ENCODE peak calls at places on chromosomes 1 and 21, in four cellular contexts. Z is body of pancreas, A is sigmoid colon, D is breast epithelium. T is an unnamed sample. For H3K4me1, the result is how much of the 10 kb centered on the place peaks cover.

GRCh38 chr1:115364044-115364775 is 26.2 kb upstream of the NGF start:
- DNase-seq in A (no peak), Z (no peak), D (no peak), T (peak)

GRCh38 chr1:234868296-234869147 is 258.5 kb upstream of the IRF2BP2 start:
- DNase-seq in D (no peak), Z (no peak), A (no peak), T (no peak)

GRCh38 chr21:22263890-22264289 is 1265.7 kb downstream of the NCAM2 start:
- DNase-seq in D (no peak), Z (no peak), A (no peak), T (no peak)

GRCh38 chr1:8862528-8862927 is 16.0 kb downstream of the ENO1 start:
- DNase-seq in A (no peak), Z (no peak), D (no peak), T (no peak)

GRCh38 chr21:39208624-39209333 is 25.5 kb upstream of the PSMG1 start:
- DNase-seq in Z (no peak), A (no peak), D (no peak), T (no peak)

GRCh38 chr1:10774615-10775310 is 21.7 kb downstream of the CASZ1 start:
- DNase-seq in Z (peak), D (peak), A (no peak), T (no peak)

GRCh38 chr1:151606384-151606783 is 5.5 kb upstream of the SNX27 start:
- DNase-seq in Z (no peak), A (no peak), D (no peak), T (no peak)

GRCh38 chr1:170355267-170355801 is 176.6 kb upstream of the GORAB start:
- DNase-seq in A (no peak), Z (no peak), D (no peak), T (no peak)

GRCh38 chr1:156748670-156749428 is 2.6 kb downstream of the HDGF start:
- DNase-seq in D (no peak), A (peak), Z (peak), T (peak)

GRCh38 chr1:35885961-35886558 is 3.1 kb downstream of the AGO1 start:
- DNase-seq in A (no peak), Z (no peak), D (no peak), T (no peak)

GRCh38 chr1:168428063-168428731 is 115.6 kb downstream of the XCL2 start:
- DNase-seq in Z (peak), D (no peak), A (peak), T (peak)

GRCh38 chr1:30977105-30977504 is 68.5 kb upstream of the SDC3 start:
- DNase-seq in Z (no peak), D (no peak), A (no peak), T (no peak)

GRCh38 chr1:41713557-41714327 is 205.0 kb downstream of the HIVEP3 start:
- DNase-seq in A (no peak), D (no peak), Z (no peak), T (peak)

GRCh38 chr1:77925536-77925935 is 37.1 kb downstream of the NEXN start:
- DNase-seq in D (no peak), Z (no peak), A (no peak), T (no peak)

GRCh38 chr21:33844104-33844889 is 71.3 kb downstream of the ATP5PO start:
- DNase-seq in D (no peak), A (no peak), Z (peak), T (peak)

GRCh38 chr21:16563795-16564194 is 834.0 kb downstream of the USP25 start:
- DNase-seq in Z (peak), A (no peak), D (no peak), T (no peak)

GRCh38 chr1:75203415-75204277 is 69.5 kb downstream of the LHX8 start:
- DNase-seq in Z (peak), D (no peak), A (no peak), T (no peak)

GRCh38 chr1:178490136-178490535 is 6.6 kb downstream of the CLEC20A start:
- DNase-seq in Z (no peak), D (no peak), A (no peak), T (no peak)

DNA sequence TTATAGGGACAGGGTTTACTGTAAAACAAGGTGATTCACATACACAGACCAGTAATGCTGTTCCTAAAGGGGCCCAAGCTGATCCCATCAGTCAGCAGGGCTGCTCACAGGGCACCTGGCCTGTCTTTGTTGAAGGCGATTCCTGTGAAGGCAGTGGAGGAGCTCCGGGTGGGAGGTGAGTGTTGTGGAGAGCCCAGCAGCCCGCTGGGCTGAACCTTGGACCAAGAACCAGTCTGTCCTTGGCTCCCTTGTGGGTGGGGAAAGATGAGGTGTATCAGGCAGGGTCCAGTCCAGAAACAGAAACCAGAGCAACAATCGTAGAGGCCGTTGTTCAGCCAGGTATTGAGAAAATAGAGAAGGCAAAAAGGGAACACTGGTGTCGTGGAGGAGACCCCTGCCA is 12.5 kb downstream of the PDXK start:
- DNase-seq in D (no peak), Z (peak), A (no peak), T (no peak)
- TF ChIP-seq POLR2A in D (no peak), Z (no peak), A (no peak), T (no peak)

GRCh38 chr1:55584521-55585401 is 369.6 kb upstream of the USP24 start:
- DNase-seq in D (no peak), Z (no peak), A (no peak), T (no peak)
- H3K4me1 ChIP-seq in D (under half), Z (under half), A (under half), T (under half)

GRCh38 chr1:231040800-231041704 is 998 bp upstream of the FAM89A start:
- DNase-seq in D (peak), Z (peak), A (peak), T (peak)

GRCh38 chr1:231037585-231038517 is 2.2 kb downstream of the FAM89A start:
- DNase-seq in D (no peak), A (no peak), Z (no peak), T (no peak)

GRCh38 chr1:231039161-231040018 is 664 bp downstream of the FAM89A start:
- DNase-seq in A (peak), Z (peak), D (peak), T (peak)

GRCh38 chr1:231041705-231042261 is 1.7 kb upstream of the FAM89A start:
- DNase-seq in D (no peak), A (no peak), Z (no peak), T (no peak)

DNA sequence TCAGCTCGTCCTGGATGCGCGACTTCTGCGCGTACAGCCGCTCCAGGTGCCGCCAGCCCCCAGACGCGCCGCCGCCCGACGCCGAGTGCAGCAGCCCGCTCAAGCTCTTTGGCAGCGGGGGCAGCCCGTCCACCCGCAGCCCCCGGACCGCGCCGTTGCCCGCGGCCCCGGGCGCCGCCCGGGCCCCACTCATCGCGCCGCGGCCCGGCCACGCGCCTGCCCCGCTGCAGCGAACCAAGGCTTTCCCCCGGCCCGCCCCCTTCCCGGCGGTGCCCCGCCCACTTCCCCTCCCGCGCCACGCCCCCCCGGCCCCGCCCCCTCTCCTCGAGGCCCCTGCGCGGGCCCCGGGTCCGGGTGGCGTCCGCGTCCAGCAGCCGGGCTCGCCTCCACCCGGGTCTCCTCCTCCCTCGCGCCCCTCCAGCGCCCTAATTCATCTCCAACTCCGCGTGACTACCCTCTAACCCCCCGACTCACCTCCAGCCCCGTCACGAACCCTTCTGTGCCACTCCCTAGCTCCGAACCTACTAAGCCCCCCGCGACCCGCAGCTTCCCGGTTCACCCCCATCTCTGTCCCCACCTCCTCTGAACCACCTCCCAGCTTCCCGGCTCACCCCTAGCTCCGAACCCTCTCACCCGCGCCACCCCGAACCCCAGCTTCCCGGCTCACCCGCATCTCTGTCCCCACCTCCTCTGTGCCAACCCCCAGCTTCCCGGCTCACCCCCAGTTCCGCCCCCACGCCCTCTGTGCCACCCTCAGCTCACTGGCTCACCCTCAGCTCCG is at the start of gene FAM89A:
- DNase-seq in A (peak), D (peak), Z (peak), T (peak)
- TF ChIP-seq POLR2A in A (no peak), D (no peak), Z (peak), T (no peak)

GRCh38 chr1:198648584-198648983 is 9.7 kb downstream of the PTPRC start:
- DNase-seq in Z (no peak), A (no peak), D (no peak), T (no peak)
- H3K4me1 ChIP-seq in Z (under half), A (under half), D (under half), T (under half)

GRCh38 chr1:176206961-176207902 is at the start of gene COP1:
- DNase-seq in D (peak), Z (peak), A (peak), T (peak)
- TF ChIP-seq POLR2A in D (no peak), Z (peak), A (peak), T (peak)

GRCh38 chr1:206769331-206769731 is 1.2 kb upstream of the IL19 start:
- DNase-seq in Z (peak), A (no peak), D (no peak), T (no peak)
- H3K4me1 ChIP-seq in Z (under half), A (under half), D (under half), T (under half)

GRCh38 chr1:111191496-111191895 is 8.9 kb downstream of the DENND2D start:
- DNase-seq in A (no peak), Z (no peak), D (no peak), T (no peak)

GRCh38 chr1:111190931-111191451 is 9.5 kb downstream of the DENND2D start:
- DNase-seq in Z (no peak), D (no peak), A (no peak), T (peak)

GRCh38 chr1:111192643-111193519 is 7.6 kb downstream of the DENND2D start:
- DNase-seq in A (no peak), Z (no peak), D (no peak), T (no peak)

GRCh38 chr1:111193712-111194480 is 6.5 kb downstream of the DENND2D start:
- DNase-seq in A (no peak), Z (no peak), D (no peak), T (no peak)

GRCh38 chr1:111192074-111192473 is 8.4 kb downstream of the DENND2D start:
- DNase-seq in A (no peak), D (no peak), Z (no peak), T (no peak)
- TF ChIP-seq POLR2A in A (no peak), D (no peak), Z (no peak), T (no peak)

DNA sequence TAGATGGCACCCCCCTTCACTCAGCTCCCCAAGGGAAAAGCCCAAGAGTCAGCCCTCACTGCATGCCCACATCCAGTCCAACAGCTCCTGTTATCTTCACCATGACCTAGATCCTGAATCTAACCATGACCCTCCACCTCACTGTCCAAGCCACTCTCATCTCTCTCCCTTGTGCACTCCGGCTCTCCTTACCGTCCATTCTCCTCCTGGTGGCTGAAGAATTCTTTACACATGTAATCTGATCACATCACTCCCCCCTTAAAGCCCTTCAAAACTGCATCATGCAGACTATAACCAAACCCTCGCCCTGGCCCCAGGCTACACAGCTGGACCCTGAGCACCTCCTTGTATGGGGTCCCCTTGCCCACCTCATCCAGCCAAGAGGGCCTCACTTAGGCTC is 14.0 kb upstream of the PAQR7 start:
- DNase-seq in A (peak), Z (no peak), D (no peak), T (no peak)
- H3K4me1 ChIP-seq in A (under half), Z (under half), D (under half), T (under half)

DNA sequence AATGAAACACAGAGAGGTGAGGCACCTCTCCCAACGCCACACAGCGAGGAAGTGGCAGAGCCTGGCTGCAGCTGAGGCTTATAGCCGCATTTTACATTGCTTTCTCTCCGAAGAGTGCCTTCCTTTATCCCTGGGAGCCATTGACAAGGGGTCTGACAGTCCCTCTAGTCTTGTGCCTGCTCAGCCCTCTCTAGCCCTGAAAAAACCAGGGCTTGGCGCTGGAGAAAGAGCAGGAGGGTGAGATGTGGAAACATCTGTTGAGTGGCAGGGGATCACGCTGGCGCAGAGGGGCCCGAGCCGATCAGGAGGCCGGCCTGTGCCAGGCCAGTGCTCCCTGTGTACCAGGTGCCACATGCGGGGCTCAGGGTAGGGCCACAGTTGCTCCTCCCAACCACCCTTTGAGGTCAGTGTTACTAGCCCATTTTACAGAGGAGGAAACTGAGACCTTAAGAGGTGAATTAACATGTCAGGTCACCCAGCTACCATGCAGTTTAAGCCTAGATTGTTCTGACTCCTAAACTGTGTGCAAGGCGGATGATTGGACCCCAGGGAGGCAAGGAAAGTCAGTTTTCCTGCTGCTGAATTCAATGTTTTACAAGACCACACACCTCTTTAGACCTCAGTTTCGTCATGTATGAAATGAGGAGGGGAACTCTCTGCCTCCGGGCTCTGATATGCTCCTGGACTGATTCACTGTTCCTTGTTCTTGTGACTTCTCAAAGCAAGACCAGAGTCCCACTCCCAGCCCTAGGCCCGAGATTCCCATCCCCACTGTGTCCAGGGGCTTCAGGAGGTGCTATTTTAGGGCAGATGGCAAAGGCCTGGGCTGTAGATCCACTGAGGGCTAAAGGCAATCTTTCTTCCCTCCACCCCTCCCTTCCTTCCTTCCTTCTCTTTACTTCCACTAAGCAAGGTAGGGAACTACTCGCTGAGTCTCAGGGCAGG is 28.0 kb upstream of the RUNX3 start:
- DNase-seq in D (no peak), Z (no peak), A (peak), T (no peak)
- TF ChIP-seq POLR2A in D (no peak), Z (no peak), A (no peak), T (no peak)

GRCh38 chr1:155128755-155129473 is 1.2 kb downstream of the EFNA1 start:
- DNase-seq in D (no peak), Z (peak), A (peak), T (no peak)

GRCh38 chr1:155127105-155127671 is 488 bp upstream of the EFNA1 start:
- DNase-seq in Z (peak), D (peak), A (peak), T (peak)

GRCh38 chr1:155126494-155127104 is 1.1 kb upstream of the EFNA1 start:
- DNase-seq in Z (peak), D (peak), A (peak), T (no peak)

GRCh38 chr1:155127672-155128468 is at the start of gene EFNA1:
- DNase-seq in D (peak), A (peak), Z (peak), T (peak)

GRCh38 chr1:155128469-155128754 is 736 bp downstream of the EFNA1 start:
- DNase-seq in A (no peak), Z (no peak), D (no peak), T (no peak)
- H3K4me1 ChIP-seq in A (under half), Z (half or more), D (under half), T (under half)

T was measured in uterus.